ENCODE peak calls at places on chromosome 3, in eight cellular contexts. N is colonic mucosa, V is NCI-H748 treated with DMSO at 0.1 percent for 48 hours, R is hepatic stellate cell, F is progenitor cell of endocrine pancreas, Z is GM06990, J is AG08396, P is MG63. Q is an unnamed sample.

GRCh38 chr3:186722457-186722856 is 5.3 kb downstream of the KNG1 start:
- DNase-seq in F (no peak), R (peak), Z (no peak), J (peak), V (no peak), P (peak), N (peak), Q (peak)

GRCh38 chr3:12924437-12924836 is 83.1 kb upstream of the RPL32 start:
- DNase-seq in F (no peak), V (no peak), P (no peak), J (no peak), N (no peak), Z (peak), R (no peak), Q (no peak)

GRCh38 chr3:69329897-69330296 is 56.0 kb downstream of the FRMD4B start:
- DNase-seq in F (no peak), Z (no peak), J (no peak), P (no peak), R (peak), N (no peak), V (no peak), Q (peak)

GRCh38 chr3:101848754-101849713 is at the start of gene NFKBIZ:
- DNase-seq in Z (peak), F (peak), R (peak), P (peak), N (peak), J (peak), V (peak), Q (peak)

GRCh38 chr3:2823016-2823415 is 287.2 kb downstream of the IL5RA start:
- DNase-seq in V (no peak), Z (no peak), P (peak), R (no peak), N (no peak), F (no peak), J (no peak), Q (peak)

GRCh38 chr3:170697803-170698350 is 112.0 kb upstream of the SLC7A14 start:
- DNase-seq in N (no peak), Z (no peak), J (no peak), P (no peak), F (no peak), V (peak), R (no peak), Q (no peak)

GRCh38 chr3:123818921-123819429 is 65.2 kb downstream of the MYLK start:
- DNase-seq in F (no peak), J (peak), P (peak), V (no peak), Z (no peak), R (peak), N (no peak), Q (peak)

GRCh38 chr3:197224034-197224444 is 74.4 kb downstream of the DLG1 start:
- DNase-seq in V (peak), R (peak), J (peak), P (no peak), Z (peak), F (no peak), N (no peak), Q (peak)

GRCh38 chr3:110814170-110815007 is 257.2 kb upstream of the NECTIN3 start:
- DNase-seq in J (peak), P (peak), Z (peak), V (no peak), R (peak), N (peak), F (no peak), Q (peak)

GRCh38 chr3:142808103-142808917 is 80.6 kb downstream of the PCOLCE2 start:
- DNase-seq in N (no peak), Z (no peak), J (no peak), V (no peak), P (peak), R (no peak), F (no peak), Q (peak)

GRCh38 chr3:42688487-42689420 is 3.4 kb downstream of the KLHL40 start:
- DNase-seq in J (no peak), R (no peak), F (no peak), N (no peak), V (no peak), Z (no peak), P (no peak), Q (no peak)

GRCh38 chr3:45054196-45054857 is 28.2 kb downstream of the CLEC3B start:
- DNase-seq in R (no peak), N (no peak), F (no peak), J (peak), Z (no peak), P (peak), V (no peak), Q (no peak)

GRCh38 chr3:41334426-41334825 is 135.1 kb downstream of the CTNNB1 start:
- DNase-seq in R (no peak), P (no peak), V (no peak), J (no peak), F (no peak), Z (no peak), N (no peak), Q (no peak)

GRCh38 chr3:136960838-136961836 is 3.4 kb downstream of the IL20RB start:
- DNase-seq in V (no peak), F (no peak), Z (no peak), R (no peak), N (no peak), J (no peak), P (no peak), Q (peak)

GRCh38 chr3:75951941-75952340 is 166.6 kb upstream of the ZNF717 start:
- DNase-seq in F (no peak), R (no peak), P (no peak), V (no peak), Z (no peak), J (no peak), N (no peak), Q (no peak)

GRCh38 chr3:196120291-196120951 is 38.5 kb upstream of the TFRC start:
- DNase-seq in J (no peak), P (no peak), R (no peak), V (no peak), Z (no peak), N (no peak), F (no peak), Q (no peak)

GRCh38 chr3:194121881-194122280 is 14.1 kb upstream of the HES1 start:
- DNase-seq in Z (no peak), P (no peak), R (no peak), V (no peak), F (no peak), J (no peak), N (no peak), Q (no peak)

GRCh38 chr3:72818092-72818721 is 30.0 kb downstream of the SHQ1 start:
- DNase-seq in J (peak), F (no peak), P (no peak), V (peak), Z (no peak), R (peak), N (no peak), Q (no peak)

GRCh38 chr3:16770792-16771191 is 114.0 kb upstream of the PLCL2 start:
- DNase-seq in V (no peak), P (no peak), J (no peak), N (no peak), F (no peak), Z (no peak), R (no peak), Q (no peak)

GRCh38 chr3:48034000-48034516 is 17.8 kb upstream of the MAP4 start:
- DNase-seq in J (peak), N (no peak), F (no peak), R (peak), V (no peak), P (no peak), Z (peak), Q (peak)

GRCh38 chr3:60708191-60708975 is 542.9 kb downstream of the FHIT start:
- DNase-seq in P (peak), J (peak), F (no peak), R (peak), N (no peak), Z (no peak), V (peak), Q (no peak)

GRCh38 chr3:100882571-100882981 is 110.6 kb downstream of the ABI3BP start:
- DNase-seq in R (no peak), V (no peak), N (no peak), F (no peak), P (peak), Z (no peak), J (no peak), Q (no peak)

GRCh38 chr3:156743859-156744258 is 69.5 kb downstream of the TIPARP start:
- DNase-seq in J (no peak), V (no peak), Z (no peak), F (no peak), P (no peak), R (no peak), N (no peak), Q (no peak)

GRCh38 chr3:34782876-34783275 is 856.4 kb upstream of the ARPP21 start:
- DNase-seq in J (no peak), Z (no peak), F (no peak), P (no peak), V (no peak), N (no peak), R (no peak), Q (no peak)

GRCh38 chr3:119161240-119161639 is 12.2 kb upstream of the UPK1B start:
- DNase-seq in Z (no peak), R (no peak), V (no peak), P (no peak), N (no peak), F (no peak), J (no peak), Q (no peak)

GRCh38 chr3:43327184-43327950 is 41.0 kb downstream of the SNRK start:
- DNase-seq in J (no peak), R (no peak), Z (peak), P (no peak), F (no peak), V (no peak), N (no peak), Q (no peak)

GRCh38 chr3:178170698-178171535 is 365.3 kb upstream of the KCNMB2 start:
- DNase-seq in Z (no peak), F (no peak), V (no peak), P (no peak), J (peak), R (peak), N (no peak), Q (peak)

GRCh38 chr3:100226712-100227429 is 33.9 kb upstream of the TBC1D23 start:
- DNase-seq in V (no peak), J (peak), Z (no peak), R (peak), P (no peak), F (no peak), N (no peak), Q (no peak)

GRCh38 chr3:111717601-111718000 is 122.5 kb upstream of the ZBED2 start:
- DNase-seq in J (peak), V (peak), Z (peak), P (peak), N (peak), R (peak), F (peak), Q (peak)

GRCh38 chr3:136161516-136161915 is 34.6 kb downstream of the MSL2 start:
- DNase-seq in V (no peak), N (no peak), F (no peak), R (no peak), Z (no peak), P (no peak), J (no peak), Q (no peak)

GRCh38 chr3:138492980-138493675 is 58.7 kb downstream of the ESYT3 start:
- DNase-seq in F (no peak), R (no peak), P (no peak), V (no peak), N (no peak), J (no peak), Z (no peak), Q (no peak)

GRCh38 chr3:115626006-115626409 is 2.7 kb downstream of the GAP43 start:
- DNase-seq in P (no peak), Z (no peak), J (no peak), R (no peak), N (no peak), V (peak), F (no peak), Q (no peak)

GRCh38 chr3:187066228-187066995 is 72.9 kb downstream of the RPL39L start:
- DNase-seq in R (no peak), V (no peak), F (no peak), J (peak), P (peak), Z (peak), N (no peak), Q (peak)

GRCh38 chr3:58628823-58629562 is 37.6 kb downstream of the FAM3D start:
- DNase-seq in F (no peak), V (no peak), J (peak), R (peak), P (peak), N (peak), Z (no peak), Q (peak)

GRCh38 chr3:51380601-51381332 is 4.3 kb upstream of the MANF start:
- DNase-seq in V (no peak), J (no peak), F (no peak), N (no peak), Z (no peak), R (no peak), P (no peak), Q (no peak)

GRCh38 chr3:89380006-89380405 is 272.6 kb downstream of the EPHA3 start:
- DNase-seq in R (peak), J (no peak), F (no peak), N (no peak), Z (no peak), V (no peak), P (no peak), Q (no peak)

GRCh38 chr3:51332156-51332555 is 52.9 kb upstream of the MANF start:
- DNase-seq in Z (no peak), R (no peak), P (no peak), N (no peak), F (no peak), V (no peak), J (no peak), Q (no peak)

GRCh38 chr3:58630710-58631092 is 35.9 kb downstream of the FAM3D start:
- DNase-seq in J (no peak), F (no peak), V (no peak), Z (no peak), P (no peak), R (no peak), N (no peak), Q (no peak)

GRCh38 chr3:97817965-97818364 is 3.8 kb upstream of the CRYBG3 start:
- DNase-seq in Z (no peak), P (no peak), F (no peak), J (no peak), V (peak), N (no peak), R (no peak), Q (no peak)

Q was measured in Daoy.